ENCODE peak calls at places on chromosomes 5 and 9, in nine cellular contexts. M, L, V, D, Y, N, T, K and R are unnamed samples.

GRCh38 chr5:132666310-132667123 is 7.3 kb upstream of the IL4 start:
- DNase-seq in M (no peak), L (no peak), V (no peak), D (no peak), Y (no peak), N (no peak), T (no peak), K (no peak), R (no peak)

GRCh38 chr9:98570663-98571440 is 137.9 kb downstream of the GABBR2 start:
- DNase-seq in M (no peak), L (peak), V (no peak), D (no peak), Y (no peak), N (no peak), T (no peak), K (no peak), R (no peak)

GRCh38 chr5:40988761-40989510 is 79.6 kb downstream of the C7 start:
- DNase-seq in M (no peak), L (no peak), V (no peak), D (no peak), Y (no peak), N (no peak), T (no peak), K (no peak), R (no peak)

GRCh38 chr5:176994460-176995121 is 12.0 kb downstream of the UIMC1 start:
- DNase-seq in M (no peak), L (peak), V (peak), D (no peak), Y (no peak), N (no peak), T (peak), K (peak), R (no peak)

GRCh38 chr9:93043122-93043521 is 15.4 kb upstream of the SUSD3 start:
- DNase-seq in M (no peak), L (no peak), V (no peak), D (no peak), Y (no peak), N (no peak), T (no peak), K (no peak), R (no peak)

GRCh38 chr5:140222416-140222815 is 47.4 kb downstream of the CYSTM1 start:
- DNase-seq in M (no peak), L (no peak), V (no peak), D (no peak), Y (no peak), N (no peak), T (no peak), K (no peak), R (no peak)

GRCh38 chr5:141564216-141564692 is 54.5 kb downstream of the DIAPH1 start:
- DNase-seq in M (peak), L (peak), V (peak), D (peak), Y (no peak), N (peak), T (peak), K (peak), R (peak)

GRCh38 chr9:72983512-72984021 is 30.7 kb upstream of the ALDH1A1 start:
- DNase-seq in M (no peak), L (no peak), V (no peak), D (no peak), Y (no peak), N (no peak), T (no peak), K (no peak), R (no peak)

GRCh38 chr5:9066349-9066748 is 479.5 kb downstream of the SEMA5A start:
- DNase-seq in M (no peak), L (no peak), V (no peak), D (no peak), Y (no peak), N (no peak), T (no peak), K (no peak), R (no peak)

GRCh38 chr5:133359861-133360260 is 252.5 kb downstream of the FSTL4 start:
- DNase-seq in M (no peak), L (no peak), V (no peak), D (no peak), Y (no peak), N (no peak), T (no peak), K (no peak), R (no peak)

GRCh38 chr9:114002986-114003740 is 74.9 kb downstream of the AMBP start:
- DNase-seq in M (no peak), L (no peak), V (no peak), D (no peak), Y (no peak), N (no peak), T (no peak), K (no peak), R (no peak)

GRCh38 chr5:118705931-118706330 is 282.4 kb downstream of the DTWD2 start:
- DNase-seq in M (no peak), L (no peak), V (no peak), D (no peak), Y (no peak), N (no peak), T (no peak), K (no peak), R (no peak)

GRCh38 chr9:114016629-114017423 is 61.3 kb downstream of the AMBP start:
- DNase-seq in M (no peak), L (no peak), V (no peak), D (no peak), Y (no peak), N (no peak), T (no peak), K (no peak), R (no peak)

GRCh38 chr5:96112703-96113102 is 151.1 kb upstream of the ELL2 start:
- DNase-seq in M (no peak), L (no peak), V (no peak), D (no peak), Y (no peak), N (no peak), T (no peak), K (no peak), R (no peak)

GRCh38 chr9:87516222-87516930 is 18.7 kb downstream of the DAPK1 start:
- DNase-seq in M (no peak), L (no peak), V (peak), D (no peak), Y (no peak), N (no peak), T (no peak), K (no peak), R (no peak)